ENCODE peak calls at places on chromosomes 4 and X, in eight cellular contexts. M, G, C, T, A, V, U and L are unnamed samples.

GRCh38 chrX:16868920-16869319 is 1.2 kb downstream of the RBBP7 start:
- DNase-seq in M (no peak), G (no peak), C (no peak), T (no peak), A (no peak), V (no peak), U (no peak), L (no peak)

GRCh38 chrX:40778861-40779575 is 43.7 kb upstream of the MED14 start:
- DNase-seq in M (peak), G (no peak), C (peak), T (no peak), A (no peak), V (peak), U (no peak), L (peak)

GRCh38 chr4:37601527-37601926 is 84.6 kb downstream of the RELL1 start:
- DNase-seq in M (peak), G (no peak), C (peak), T (no peak), A (peak), V (peak), U (peak), L (peak)

GRCh38 chr4:182921608-182922007 is 4.4 kb upstream of the DCTD start:
- DNase-seq in M (no peak), G (no peak), C (no peak), T (no peak), A (no peak), V (no peak), U (no peak), L (no peak)

GRCh38 chr4:176150283-176150682 is 45.1 kb downstream of the SPATA4 start:
- DNase-seq in M (peak), G (no peak), C (peak), T (no peak), A (peak), V (peak), U (peak), L (peak)

GRCh38 chrX:15564981-15565579 is 35.7 kb downstream of the ACE2 start:
- DNase-seq in M (peak), G (peak), C (peak), T (peak), A (peak), V (peak), U (peak), L (peak)

GRCh38 chr4:125519376-125520171 is 204.8 kb downstream of the FAT4 start:
- DNase-seq in M (no peak), G (no peak), C (no peak), T (no peak), A (peak), V (no peak), U (no peak), L (no peak)

GRCh38 chr4:10461091-10461849 is 4.0 kb upstream of the ZNF518B start:
- DNase-seq in M (peak), G (peak), C (no peak), T (peak), A (peak), V (peak), U (peak), L (peak)

GRCh38 chr4:153676491-153676890 is 7.6 kb upstream of the TLR2 start:
- DNase-seq in M (no peak), G (no peak), C (peak), T (no peak), A (no peak), V (no peak), U (no peak), L (no peak)

GRCh38 chr4:8869002-8869878 is 2.4 kb downstream of the HMX1 start:
- DNase-seq in M (no peak), G (no peak), C (no peak), T (no peak), A (no peak), V (no peak), U (no peak), L (no peak)

GRCh38 chr4:41268721-41269517 is 12.2 kb downstream of the UCHL1 start:
- DNase-seq in M (no peak), G (no peak), C (no peak), T (no peak), A (no peak), V (no peak), U (no peak), L (no peak)

GRCh38 chr4:14743601-14744000 is 258.7 kb upstream of the CPEB2 start:
- DNase-seq in M (no peak), G (no peak), C (peak), T (no peak), A (no peak), V (no peak), U (no peak), L (no peak)

GRCh38 chr4:88674989-88675388 is 22.6 kb downstream of the NAP1L5 start:
- DNase-seq in M (peak), G (no peak), C (peak), T (no peak), A (no peak), V (no peak), U (peak), L (no peak)

GRCh38 chr4:27429260-27429970 is 568.8 kb downstream of the STIM2 start:
- DNase-seq in M (peak), G (no peak), C (no peak), T (no peak), A (peak), V (peak), U (no peak), L (peak)

GRCh38 chrX:39984191-39984956 is 113.4 kb downstream of the BCOR start:
- DNase-seq in M (peak), G (no peak), C (no peak), T (no peak), A (peak), V (peak), U (no peak), L (peak)

GRCh38 chrX:132714913-132715312 is 226.1 kb upstream of the MBNL3 start:
- DNase-seq in M (no peak), G (no peak), C (no peak), T (no peak), A (no peak), V (no peak), U (no peak), L (no peak)

GRCh38 chrX:134004038-134004437 is 18.6 kb upstream of the GPC3 start:
- DNase-seq in M (peak), G (peak), C (peak), T (no peak), A (no peak), V (peak), U (no peak), L (peak)

GRCh38 chr4:120509222-120509621 is 413.3 kb downstream of the PRDM5 start:
- DNase-seq in M (no peak), G (no peak), C (no peak), T (no peak), A (no peak), V (no peak), U (no peak), L (no peak)

GRCh38 chr4:155667538-155668511 is 1.2 kb downstream of the GUCY1A1 start:
- DNase-seq in M (peak), G (no peak), C (peak), T (peak), A (peak), V (peak), U (no peak), L (peak)

GRCh38 chr4:170391066-170391754 is 301.5 kb upstream of the AADAT start:
- DNase-seq in M (no peak), G (no peak), C (peak), T (no peak), A (no peak), V (no peak), U (no peak), L (peak)

GRCh38 chr4:27327421-27328181 is 467.0 kb downstream of the STIM2 start:
- DNase-seq in M (no peak), G (no peak), C (no peak), T (no peak), A (no peak), V (no peak), U (no peak), L (no peak)

GRCh38 chr4:91288702-91289311 is 1015.0 kb upstream of the GRID2 start:
- DNase-seq in M (no peak), G (no peak), C (no peak), T (no peak), A (no peak), V (no peak), U (no peak), L (no peak)

GRCh38 chr4:28378109-28378830 is 1517.6 kb downstream of the STIM2 start:
- DNase-seq in M (no peak), G (no peak), C (no peak), T (no peak), A (no peak), V (no peak), U (no peak), L (peak)

GRCh38 chrX:112768563-112768962 is 72.1 kb downstream of the AMOT start:
- DNase-seq in M (no peak), G (no peak), C (no peak), T (no peak), A (no peak), V (no peak), U (no peak), L (no peak)

GRCh38 chrX:8815460-8816065 is 14.4 kb upstream of the FAM9A start:
- DNase-seq in M (peak), G (peak), C (peak), T (no peak), A (peak), V (peak), U (peak), L (peak)

GRCh38 chrX:2894885-2895292 is 34.2 kb downstream of the ARSD start:
- DNase-seq in M (peak), G (no peak), C (no peak), T (no peak), A (peak), V (peak), U (peak), L (no peak)

GRCh38 chr4:28482580-28482979 is 1621.9 kb downstream of the STIM2 start:
- DNase-seq in M (no peak), G (no peak), C (no peak), T (no peak), A (no peak), V (no peak), U (no peak), L (no peak)

GRCh38 chr4:118920247-118920646 is 31.6 kb downstream of the SYNPO2 start:
- DNase-seq in M (peak), G (no peak), C (peak), T (no peak), A (peak), V (peak), U (no peak), L (peak)

GRCh38 chrX:2351321-2351720 is 149.5 kb downstream of the DHRSX start:
- DNase-seq in M (peak), G (no peak), C (peak), T (no peak), A (peak), V (peak), U (peak), L (peak)

GRCh38 chrX:109872021-109872730 is 130.7 kb upstream of the TMEM164 start:
- DNase-seq in M (peak), G (no peak), C (no peak), T (no peak), A (no peak), V (no peak), U (no peak), L (no peak)

GRCh38 chr4:98542011-98542410 is 116.4 kb downstream of the TSPAN5 start:
- DNase-seq in M (no peak), G (no peak), C (no peak), T (no peak), A (no peak), V (no peak), U (no peak), L (no peak)

GRCh38 chr4:98544818-98545399 is 113.5 kb downstream of the TSPAN5 start:
- DNase-seq in M (no peak), G (no peak), C (no peak), T (no peak), A (no peak), V (no peak), U (no peak), L (no peak)

GRCh38 chr4:98544141-98544817 is 114.1 kb downstream of the TSPAN5 start:
- DNase-seq in M (no peak), G (no peak), C (no peak), T (no peak), A (no peak), V (no peak), U (no peak), L (no peak)

DNA sequence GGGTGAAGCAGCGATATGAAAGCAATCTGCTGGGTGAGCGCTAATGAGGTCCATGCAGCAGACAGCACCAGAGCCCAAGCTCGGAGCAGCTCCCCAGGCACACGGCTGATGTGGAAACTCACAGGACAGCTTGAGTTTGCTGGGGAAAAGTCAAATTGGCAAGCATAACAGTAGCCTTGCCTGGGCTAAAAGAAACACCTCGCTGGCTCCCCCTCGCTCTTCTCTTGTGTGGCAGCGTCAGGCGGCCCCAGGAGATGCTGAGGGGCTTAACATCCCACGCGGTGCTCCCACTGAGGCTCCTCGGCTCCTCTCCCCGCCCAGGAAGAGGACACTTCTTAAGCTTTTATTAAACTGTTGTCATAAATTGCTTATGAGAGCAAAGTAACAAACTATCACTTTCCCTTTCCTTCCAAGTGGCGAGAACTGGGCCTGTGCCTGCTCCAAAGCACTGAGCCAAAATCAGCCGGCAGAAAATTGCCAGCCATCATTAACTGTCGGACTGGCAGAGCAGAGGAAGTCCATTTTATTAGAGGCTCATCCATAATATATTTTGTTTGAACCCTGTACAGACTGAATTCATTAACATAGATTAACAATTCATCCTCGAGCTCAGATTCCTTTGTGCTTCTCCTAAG is 111.4 kb downstream of the TSPAN5 start:
- DNase-seq in M (peak), G (peak), C (peak), T (no peak), A (no peak), V (peak), U (no peak), L (peak)
- H3K4me3 ChIP-seq in M (peak), G (peak), C (no peak), T (no peak), A (no peak), V (no peak), U (peak), L (peak)

DNA sequence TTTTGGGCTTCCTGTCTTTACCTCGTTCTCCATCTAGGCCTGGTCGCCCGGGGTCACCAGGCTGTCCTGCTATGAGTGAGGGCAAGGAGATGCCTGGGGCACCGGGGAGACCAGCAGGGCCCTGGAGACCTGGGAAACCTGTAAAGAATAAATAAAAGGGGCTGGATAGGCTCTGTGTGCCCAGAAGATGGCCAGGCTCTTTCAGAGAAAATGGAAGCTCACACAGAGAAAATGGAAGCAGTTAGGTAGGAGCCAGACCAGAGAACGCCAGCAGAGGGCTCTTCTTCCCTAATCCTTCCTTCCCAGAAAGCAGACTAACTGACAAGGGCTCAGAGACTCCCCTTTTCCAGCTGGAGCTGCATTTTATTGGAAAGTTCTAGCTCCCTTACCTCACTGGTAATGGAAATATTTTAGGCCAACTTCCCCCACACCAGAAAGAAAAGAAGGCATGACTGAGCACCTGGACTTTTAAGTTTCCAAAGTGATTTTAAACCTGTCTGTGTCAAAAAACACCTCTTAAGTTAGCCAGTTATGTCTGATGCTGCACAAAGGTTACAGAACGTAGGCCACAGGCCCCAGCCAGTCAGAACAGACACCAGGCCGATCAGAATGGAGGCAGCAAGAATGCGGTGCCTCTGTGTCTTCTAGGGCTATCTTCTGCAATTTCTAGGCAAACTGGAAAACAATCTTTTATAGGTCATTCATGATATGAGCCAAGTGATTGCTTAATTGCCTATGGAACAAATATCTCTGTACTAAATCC is 74.0 kb downstream of the ATG4A start:
- DNase-seq in M (peak), G (no peak), C (peak), T (no peak), A (peak), V (peak), U (peak), L (peak)
- TF ChIP-seq CTCF in M (peak), G (no peak), C (peak), T (peak), A (peak), V (peak), U (peak), L (peak)

GRCh38 chrX:12978205-12979010 is 3.5 kb downstream of the TMSB4X start:
- DNase-seq in M (peak), G (peak), C (peak), T (peak), A (peak), V (peak), U (no peak), L (peak)
- H3K4me3 ChIP-seq in M (peak), G (peak), C (peak), T (peak), A (peak), V (no peak), U (no peak), L (no peak)

DNA sequence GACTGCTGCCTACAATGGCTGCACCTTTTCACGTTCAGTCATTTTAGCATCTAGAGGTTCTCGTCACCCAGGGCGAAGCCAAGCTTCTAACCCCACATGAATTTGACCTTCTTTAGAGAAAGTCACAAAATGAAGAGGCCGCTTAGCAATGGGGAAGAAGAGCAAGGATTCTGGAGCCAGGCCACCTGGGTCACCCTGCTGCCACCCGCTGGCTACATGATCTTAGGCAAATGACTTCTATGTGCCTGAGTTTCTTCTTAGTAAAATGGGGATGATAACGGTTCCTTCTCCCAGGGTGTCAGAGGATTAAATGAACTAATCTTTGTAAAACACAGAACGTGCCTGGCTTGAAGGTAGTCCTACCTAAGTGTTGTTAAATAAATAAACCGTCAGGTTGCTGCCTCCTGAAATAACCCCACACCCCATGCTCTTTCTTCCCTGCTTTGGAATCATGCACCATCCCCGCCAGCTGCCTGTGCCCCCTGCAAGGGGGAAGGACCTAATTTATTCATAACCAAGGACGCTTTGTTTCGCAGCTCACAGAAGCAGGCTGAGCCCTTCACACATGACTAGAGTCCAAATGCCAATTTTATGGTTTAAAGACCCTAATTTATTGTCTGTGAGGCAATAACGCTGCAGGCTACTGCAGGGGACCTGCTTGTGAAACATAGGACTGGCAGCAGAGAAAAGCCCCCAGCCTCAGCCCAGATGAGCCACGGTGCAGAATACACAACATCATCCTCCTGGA is 28.6 kb upstream of the NSG1 start:
- DNase-seq in M (no peak), G (no peak), C (no peak), T (no peak), A (no peak), V (no peak), U (no peak), L (no peak)
- TF ChIP-seq CTCF in M (no peak), G (no peak), C (no peak), T (no peak), A (no peak), V (no peak), U (no peak), L (no peak)

GRCh38 chrX:104168127-104168526 is 1.9 kb downstream of the FAM199X start:
- DNase-seq in M (no peak), G (no peak), C (no peak), T (no peak), A (no peak), V (no peak), U (no peak), L (no peak)
- H3K4me3 ChIP-seq in M (peak), G (peak), C (peak), T (no peak), A (no peak), V (peak), U (peak), L (peak)

DNA sequence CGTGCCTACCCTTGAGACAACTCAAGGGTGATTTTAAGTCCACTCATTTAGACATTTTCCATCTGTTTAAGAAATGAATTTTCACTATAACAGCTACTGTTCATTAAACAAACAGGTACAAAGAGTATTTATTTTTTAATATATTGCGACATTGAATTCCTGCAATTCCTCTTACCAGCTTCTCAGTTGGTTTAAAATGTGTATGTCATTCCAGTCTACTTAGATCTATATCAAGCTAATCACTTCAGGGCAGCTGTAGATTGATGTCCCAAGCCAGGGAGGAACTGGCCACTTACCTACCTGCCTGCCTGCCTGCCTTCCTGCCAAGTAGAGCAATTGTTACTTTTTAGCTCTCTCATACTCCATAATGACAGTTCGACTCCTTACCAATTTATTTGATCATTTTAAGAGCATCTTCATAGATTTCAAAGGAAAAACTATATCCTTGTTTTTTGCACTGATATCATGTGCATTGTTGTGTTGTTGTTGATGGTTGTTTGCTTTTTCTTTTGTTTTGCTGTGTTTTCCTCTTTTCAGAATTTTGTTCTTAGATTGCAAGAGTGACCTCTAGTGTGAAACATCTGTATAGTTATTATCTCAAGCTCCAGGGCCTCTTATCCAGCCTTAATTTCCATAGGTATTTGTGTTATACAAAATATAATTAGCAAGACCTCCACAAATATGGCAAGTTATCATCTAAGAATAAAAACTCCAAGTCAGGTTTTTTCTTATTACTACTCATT is 120.9 kb upstream of the NRK start:
- DNase-seq in M (peak), G (no peak), C (no peak), T (no peak), A (no peak), V (peak), U (no peak), L (peak)
- TF ChIP-seq CTCF in M (peak), G (no peak), C (peak), T (peak), A (peak), V (peak), U (no peak), L (peak)

GRCh38 chr4:74335341-74336019 is 27.2 kb downstream of the EPGN start:
- DNase-seq in M (no peak), G (no peak), C (no peak), T (no peak), A (no peak), V (no peak), U (no peak), L (no peak)
- H3K4me3 ChIP-seq in M (no peak), G (no peak), C (no peak), T (no peak), A (no peak), V (no peak), U (no peak), L (no peak)

GRCh38 chr4:139582044-139582443 is 26.0 kb upstream of the SETD7 start:
- DNase-seq in M (peak), G (no peak), C (no peak), T (no peak), A (no peak), V (peak), U (no peak), L (peak)
- TF ChIP-seq CTCF in M (no peak), G (no peak), C (peak), T (no peak), A (peak), V (no peak), U (no peak), L (peak)